ENCODE peak calls at places on chromosomes 1 and 21, in seven cellular contexts. W, R, F, Y, K, T and V are unnamed samples.

GRCh38 chr1:167443757-167444156 is 74.6 kb downstream of the CD247 start:
- DNase-seq in W (no peak), R (no peak), F (no peak), Y (no peak), K (peak; percentile 31), T (no peak), V (peak; percentile 21)

GRCh38 chr1:161784963-161785362 is 18.8 kb downstream of the ATF6 start:
- DNase-seq in W (no peak), R (no peak), F (no peak), Y (no peak), K (no peak), T (no peak), V (no peak)

GRCh38 chr1:85940621-85941306 is 215.8 kb downstream of the COL24A1 start:
- DNase-seq in W (no peak), R (no peak), F (no peak), Y (no peak), K (no peak), T (no peak), V (no peak)

GRCh38 chr1:51189421-51190073 is 46.5 kb upstream of the RNF11 start:
- DNase-seq in W (no peak), R (no peak), F (no peak), Y (peak; percentile 62), K (no peak), T (peak; percentile 9), V (peak; percentile 46)

GRCh38 chr21:39631842-39632577 is 19.3 kb downstream of the B3GALT5 start:
- DNase-seq in W (no peak), R (no peak), F (no peak), Y (no peak), K (no peak), T (no peak), V (no peak)

GRCh38 chr1:231924183-231924582 is 297.6 kb downstream of the DISC1 start:
- DNase-seq in W (no peak), R (no peak), F (no peak), Y (no peak), K (no peak), T (no peak), V (no peak)

GRCh38 chr1:52426391-52426790 is 22.0 kb downstream of the PRPF38A start:
- DNase-seq in W (no peak), R (no peak), F (no peak), Y (no peak), K (no peak), T (no peak), V (no peak)

GRCh38 chr1:10975567-10976326 is 36.7 kb upstream of the TARDBP start:
- DNase-seq in W (no peak), R (peak; percentile 78), F (no peak), Y (peak; percentile 23), K (no peak), T (no peak), V (no peak)

GRCh38 chr1:13892671-13893325 is 192.8 kb downstream of the PRDM2 start:
- DNase-seq in W (peak; percentile 16), R (no peak), F (no peak), Y (no peak), K (no peak), T (no peak), V (no peak)

GRCh38 chr1:232629250-232630046 is 485 bp downstream of the SIPA1L2 start:
- DNase-seq in W (peak; percentile 35), R (no peak), F (peak; percentile 76), Y (peak; percentile 26), K (no peak), T (no peak), V (peak; percentile 19)

GRCh38 chr21:44475266-44475665 is 20.0 kb downstream of the LRRC3 start:
- DNase-seq in W (no peak), R (no peak), F (no peak), Y (no peak), K (no peak), T (no peak), V (no peak)

GRCh38 chr1:197951089-197951488 is 33.9 kb downstream of the LHX9 start:
- DNase-seq in W (no peak), R (no peak), F (no peak), Y (no peak), K (no peak), T (no peak), V (no peak)

GRCh38 chr1:90994461-90994860 is 27.4 kb downstream of the ZNF644 start:
- DNase-seq in W (no peak), R (no peak), F (no peak), Y (no peak), K (no peak), T (no peak), V (no peak)

GRCh38 chr1:89519779-89520358 is 4.8 kb upstream of the LRRC8B start:
- DNase-seq in W (no peak), R (no peak), F (no peak), Y (peak; percentile 26), K (no peak), T (peak; percentile 26), V (no peak)

GRCh38 chr1:115428262-115428661 is 90.2 kb upstream of the NGF start:
- DNase-seq in W (no peak), R (no peak), F (no peak), Y (no peak), K (no peak), T (no peak), V (no peak)

GRCh38 chr1:58063095-58063494 is 483.4 kb downstream of the OMA1 start:
- DNase-seq in W (no peak), R (no peak), F (no peak), Y (no peak), K (no peak), T (no peak), V (no peak)

GRCh38 chr1:184210048-184210447 is 158.5 kb downstream of the TSEN15 start:
- DNase-seq in W (no peak), R (no peak), F (no peak), Y (no peak), K (no peak), T (no peak), V (peak; percentile 39)

GRCh38 chr1:119603695-119604094 is 44.4 kb downstream of the ZNF697 start:
- DNase-seq in W (no peak), R (no peak), F (no peak), Y (no peak), K (no peak), T (no peak), V (no peak)